ENCODE peak calls at places on chromosomes 1 and 21, in ten cellular contexts. J, E, Z, H, Q, N, S, T, R and A are unnamed samples.

GRCh38 chr1:7097938-7098592 is 312.8 kb downstream of the CAMTA1 start:
- DNase-seq in J (no peak), E (no peak), Z (no peak), H (no peak), Q (no peak), N (no peak), S (no peak), T (no peak), R (no peak), A (no peak)

GRCh38 chr21:46639489-46640386 is 4.3 kb downstream of the PRMT2 start:
- DNase-seq in J (no peak), E (no peak), Z (no peak), H (peak; percentile 50), Q (peak; percentile 58), N (no peak), S (no peak), T (no peak), R (peak; percentile 49), A (peak; percentile 50)

GRCh38 chr1:185719021-185719420 is 15.2 kb upstream of the HMCN1 start:
- DNase-seq in J (peak; percentile 76), E (no peak), Z (peak; percentile 61), H (peak; percentile 80), Q (peak; percentile 94), N (no peak), S (no peak), T (no peak), R (peak; percentile 86), A (peak; percentile 85)

GRCh38 chr21:38794978-38795377 is 10.8 kb upstream of the ETS2 start:
- DNase-seq in J (no peak), E (no peak), Z (no peak), H (no peak), Q (no peak), N (no peak), S (no peak), T (no peak), R (no peak), A (no peak)

GRCh38 chr1:155269381-155269780 is 3.9 kb downstream of the CLK2 start:
- DNase-seq in J (no peak), E (no peak), Z (no peak), H (no peak), Q (no peak), N (no peak), S (no peak), T (no peak), R (no peak), A (no peak)

GRCh38 chr21:29184047-29184446 is 53.6 kb downstream of the MAP3K7CL start:
- DNase-seq in J (no peak), E (no peak), Z (no peak), H (no peak), Q (no peak), N (no peak), S (no peak), T (no peak), R (no peak), A (no peak)

GRCh38 chr21:39527664-39528381 is 76.1 kb downstream of the SH3BGR start:
- DNase-seq in J (no peak), E (no peak), Z (no peak), H (no peak), Q (no peak), N (no peak), S (no peak), T (no peak), R (no peak), A (no peak)

GRCh38 chr1:218350909-218351616 is 5.9 kb downstream of the TGFB2 start:
- DNase-seq in J (no peak), E (no peak), Z (no peak), H (peak; percentile 87), Q (peak; percentile 55), N (no peak), S (no peak), T (no peak), R (peak; percentile 79), A (peak; percentile 90)

GRCh38 chr1:98763488-98764141 is 102.1 kb downstream of the SNX7 start:
- DNase-seq in J (no peak), E (no peak), Z (no peak), H (no peak), Q (no peak), N (no peak), S (no peak), T (no peak), R (no peak), A (peak; percentile 1)

GRCh38 chr1:98766241-98766640 is 104.7 kb downstream of the SNX7 start:
- DNase-seq in J (no peak), E (no peak), Z (no peak), H (no peak), Q (no peak), N (no peak), S (no peak), T (no peak), R (no peak), A (no peak)

DNA sequence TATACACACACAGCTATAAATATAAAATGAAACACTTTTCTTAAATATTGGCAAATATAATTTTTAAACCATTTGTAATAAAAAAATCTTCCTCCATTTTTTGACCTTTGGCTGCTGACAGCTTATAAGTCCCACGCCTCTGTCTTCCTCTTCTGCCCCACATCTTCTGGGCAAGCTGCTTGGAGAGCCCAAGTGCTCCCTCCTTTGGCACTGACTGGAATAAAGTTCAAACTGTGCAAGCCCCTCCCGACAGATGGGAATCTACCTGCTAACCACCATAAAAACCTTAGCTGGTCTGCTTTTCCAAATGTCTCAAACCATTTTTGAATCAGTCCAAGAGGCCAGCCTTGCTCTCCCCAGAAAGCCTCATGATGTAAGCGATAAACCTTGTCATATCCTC is 99.7 kb downstream of the SNX7 start:
- DNase-seq in J (no peak), E (no peak), Z (peak; percentile 40), H (no peak), Q (peak; percentile 32), N (no peak), S (no peak), T (no peak), R (no peak), A (peak; percentile 12)
- TF ChIP-seq CTCF in J (no peak), E (no peak), Z (peak; percentile 63), H (peak; percentile 2), Q (peak; percentile 52), N (no peak), S (no peak), T (no peak), R (no peak), A (peak; percentile 27)

DNA sequence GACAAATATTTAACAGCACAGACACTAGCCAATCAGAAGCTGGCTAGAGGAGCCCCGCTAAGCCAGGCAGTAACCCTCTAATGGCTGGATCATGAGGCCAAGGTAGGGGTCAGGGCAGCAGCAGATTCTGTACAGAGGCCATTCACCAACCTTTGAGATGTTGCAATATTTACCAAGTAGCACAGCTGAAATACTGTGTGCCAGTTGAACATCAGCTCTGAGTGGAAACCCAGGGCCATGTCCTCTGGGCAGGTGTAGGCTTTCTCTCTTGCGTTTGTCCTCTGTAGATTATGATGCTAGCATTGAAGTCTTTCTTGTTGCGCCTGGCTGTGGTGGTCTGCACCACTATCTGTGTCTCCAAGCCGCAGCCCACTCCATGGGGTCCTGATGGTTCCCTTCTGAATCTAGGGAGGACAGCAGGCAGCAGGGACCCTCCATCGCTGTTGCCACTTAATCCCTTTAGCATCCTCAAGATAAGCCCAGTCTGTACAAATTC is 2.5 kb upstream of the COG2 start:
- DNase-seq in J (no peak), E (no peak), Z (no peak), H (no peak), Q (no peak), N (no peak), S (no peak), T (no peak), R (no peak), A (no peak)
- TF ChIP-seq CTCF in J (no peak), E (no peak), Z (no peak), H (no peak), Q (no peak), N (no peak), S (no peak), T (no peak), R (no peak), A (no peak)

GRCh38 chr1:241846862-241847539 is 1.0 kb upstream of the EXO1 start:
- DNase-seq in J (no peak), E (no peak), Z (no peak), H (no peak), Q (no peak), N (no peak), S (no peak), T (no peak), R (no peak), A (no peak)

GRCh38 chr1:241848680-241849344 is 808 bp downstream of the EXO1 start:
- DNase-seq in J (no peak), E (no peak), Z (no peak), H (no peak), Q (no peak), N (no peak), S (no peak), T (no peak), R (no peak), A (no peak)

GRCh38 chr1:241847540-241847795 is 536 bp upstream of the EXO1 start:
- DNase-seq in J (no peak), E (no peak), Z (no peak), H (no peak), Q (no peak), N (no peak), S (no peak), T (no peak), R (no peak), A (no peak)

GRCh38 chr1:241849345-241849695 is 1.3 kb downstream of the EXO1 start:
- DNase-seq in J (no peak), E (no peak), Z (no peak), H (no peak), Q (no peak), N (no peak), S (no peak), T (no peak), R (no peak), A (no peak)

GRCh38 chr1:241847796-241848668 is at the start of gene EXO1:
- DNase-seq in J (peak; percentile 96), E (peak; percentile 77), Z (peak; percentile 94), H (peak; percentile 93), Q (peak; percentile 97), N (peak; percentile 86), S (peak; percentile 91), T (peak; percentile 95), R (peak; percentile 94), A (peak; percentile 94)
- TF ChIP-seq CTCF in J (peak; percentile 64), E (peak; percentile 39), Z (peak; percentile 31), H (peak; percentile 28), Q (peak; percentile 66), N (peak; percentile 41), S (no peak), T (no peak), R (peak; percentile 20), A (peak; percentile 48)

GRCh38 chr1:9688599-9688998 is 37.1 kb downstream of the PIK3CD start:
- DNase-seq in J (no peak), E (no peak), Z (no peak), H (no peak), Q (no peak), N (no peak), S (no peak), T (no peak), R (no peak), A (no peak)

GRCh38 chr1:9687120-9687875 is 35.8 kb downstream of the PIK3CD start:
- DNase-seq in J (peak; percentile 69), E (peak; percentile 68), Z (peak; percentile 84), H (peak; percentile 42), Q (peak; percentile 74), N (peak; percentile 26), S (peak; percentile 63), T (peak; percentile 88), R (peak; percentile 31), A (peak; percentile 77)

GRCh38 chr1:9689011-9689706 is 37.6 kb downstream of the PIK3CD start:
- DNase-seq in J (peak; percentile 82), E (peak; percentile 82), Z (peak; percentile 94), H (peak; percentile 68), Q (peak; percentile 63), N (peak; percentile 81), S (peak; percentile 80), T (peak; percentile 89), R (peak; percentile 67), A (peak; percentile 67)

GRCh38 chr1:9689971-9690381 is 38.4 kb downstream of the PIK3CD start:
- DNase-seq in J (no peak), E (peak; percentile 40), Z (peak; percentile 62), H (peak; percentile 16), Q (no peak), N (peak; percentile 38), S (no peak), T (peak; percentile 59), R (no peak), A (no peak)

GRCh38 chr1:9687876-9688582 is 36.5 kb downstream of the PIK3CD start:
- DNase-seq in J (no peak), E (peak; percentile 19), Z (peak; percentile 52), H (peak; percentile 15), Q (peak; percentile 32), N (no peak), S (no peak), T (no peak), R (no peak), A (peak; percentile 40)
- TF ChIP-seq CTCF in J (no peak), E (no peak), Z (no peak), H (no peak), Q (no peak), N (no peak), S (no peak), T (no peak), R (no peak), A (no peak)